ENCODE peak calls at places on chromosomes 4 and X, in eight cellular contexts. T, V, G, U, H, Z, X and R are unnamed samples.

GRCh38 chr4:52914051-52914605 is 52.0 kb downstream of the RASL11B start:
- DNase-seq in T (peak; percentile 81), V (no peak), G (no peak), U (no peak), H (no peak), Z (no peak), X (no peak), R (no peak)

GRCh38 chr4:184446132-184446531 is 28.2 kb downstream of the IRF2 start:
- DNase-seq in T (no peak), V (no peak), G (no peak), U (no peak), H (no peak), Z (no peak), X (no peak), R (no peak)

GRCh38 chr4:109332926-109333464 is 30.5 kb upstream of the COL25A1 start:
- DNase-seq in T (no peak), V (peak; percentile 3), G (no peak), U (peak; percentile 8), H (no peak), Z (no peak), X (no peak), R (no peak)

GRCh38 chrX:16140448-16140847 is 17.1 kb downstream of the GRPR start:
- DNase-seq in T (no peak), V (no peak), G (no peak), U (no peak), H (no peak), Z (no peak), X (no peak), R (no peak)

GRCh38 chrX:136220535-136220934 is 30.7 kb downstream of the MAP7D3 start:
- DNase-seq in T (no peak), V (no peak), G (no peak), U (no peak), H (no peak), Z (peak; percentile 5), X (no peak), R (no peak)

GRCh38 chr4:31442236-31442635 is 722.1 kb downstream of the PCDH7 start:
- DNase-seq in T (no peak), V (no peak), G (no peak), U (no peak), H (no peak), Z (no peak), X (no peak), R (peak; percentile 2)

GRCh38 chr4:164023214-164023613 is 528.7 kb downstream of the TMA16 start:
- DNase-seq in T (no peak), V (no peak), G (no peak), U (no peak), H (no peak), Z (no peak), X (no peak), R (no peak)

GRCh38 chrX:49753691-49754090 is 57.9 kb upstream of the PAGE1 start:
- DNase-seq in T (no peak), V (no peak), G (no peak), U (no peak), H (no peak), Z (no peak), X (no peak), R (no peak)

GRCh38 chr4:5874811-5875465 is 17.9 kb downstream of the CRMP1 start:
- DNase-seq in T (peak; percentile 51), V (no peak), G (no peak), U (no peak), H (no peak), Z (no peak), X (no peak), R (no peak)

GRCh38 chr4:85779165-85779564 is 304.2 kb downstream of the ARHGAP24 start:
- DNase-seq in T (peak; percentile 41), V (no peak), G (no peak), U (no peak), H (no peak), Z (no peak), X (no peak), R (no peak)

GRCh38 chr4:133145241-133145640 is 3.9 kb upstream of the PCDH10 start:
- DNase-seq in T (no peak), V (no peak), G (no peak), U (no peak), H (no peak), Z (no peak), X (no peak), R (no peak)

GRCh38 chrX:118976599-118977340 is 2.4 kb downstream of the LONRF3 start:
- DNase-seq in T (no peak), V (no peak), G (no peak), U (peak; percentile 20), H (peak; percentile 74), Z (peak; percentile 50), X (peak; percentile 91), R (no peak)

GRCh38 chrX:123450217-123450616 is 266.1 kb downstream of the GRIA3 start:
- DNase-seq in T (no peak), V (no peak), G (no peak), U (no peak), H (no peak), Z (no peak), X (no peak), R (no peak)

GRCh38 chrX:81411517-81411916 is 209.6 kb downstream of the SH3BGRL start:
- DNase-seq in T (no peak), V (no peak), G (no peak), U (no peak), H (no peak), Z (no peak), X (no peak), R (no peak)

GRCh38 chr4:79574741-79575451 is 166.9 kb upstream of the GK2 start:
- DNase-seq in T (no peak), V (no peak), G (no peak), U (no peak), H (no peak), Z (no peak), X (no peak), R (no peak)

GRCh38 chr4:173859091-173859713 is 329.2 kb upstream of the HAND2 start:
- DNase-seq in T (no peak), V (no peak), G (no peak), U (no peak), H (no peak), Z (no peak), X (no peak), R (no peak)

GRCh38 chr4:8215001-8215427 is 15.9 kb downstream of the SH3TC1 start:
- DNase-seq in T (peak; percentile 63), V (no peak), G (no peak), U (no peak), H (peak; percentile 85), Z (peak; percentile 27), X (no peak), R (no peak)